ENCODE peak calls at places on chromosomes 12 and 14, in seven cellular contexts. P is aorta, W is adrenal gland, I is fibroblast of lung, M is Peyer's patch, E is psoas muscle, G is mesenchymal stem cell. R is an unnamed sample.

GRCh38 chr12:22993639-22994038 is 368.7 kb downstream of the ETNK1 start:
- DNase-seq in M (no peak), P (no peak), E (no peak), I (peak; percentile 70), W (no peak), G (no peak), R (no peak)

GRCh38 chr12:6202846-6203245 is 2.6 kb downstream of the CD9 start:
- DNase-seq in I (no peak), W (no peak), G (no peak), P (no peak), E (no peak), M (no peak), R (no peak)

GRCh38 chr12:75656210-75656609 is 144.8 kb upstream of the KRR1 start:
- DNase-seq in P (no peak), E (no peak), W (no peak), M (no peak), G (no peak), I (no peak), R (no peak)

GRCh38 chr12:80053048-80053790 is 46.1 kb upstream of the OTOGL start:
- DNase-seq in M (peak; percentile 49), E (peak; percentile 53), I (peak; percentile 96), G (peak; percentile 24), P (peak; percentile 93), W (peak; percentile 80), R (peak; percentile 91)

GRCh38 chr14:64421166-64421565 is 33.0 kb downstream of the MTHFD1 start:
- DNase-seq in I (peak; percentile 89), E (peak; percentile 33), M (no peak), P (no peak), G (no peak), W (no peak), R (peak; percentile 89)

GRCh38 chr12:92938623-92939022 is 9.5 kb upstream of the EEA1 start:
- DNase-seq in W (no peak), M (no peak), E (no peak), I (no peak), G (no peak), P (no peak), R (no peak)

GRCh38 chr14:83548061-83548839 is 1981.7 kb upstream of the FLRT2 start:
- DNase-seq in W (peak; percentile 25), P (no peak), G (peak; percentile 64), E (no peak), I (peak; percentile 15), M (no peak), R (peak; percentile 58)

GRCh38 chr12:80412343-80412953 is 31.6 kb upstream of the PTPRQ start:
- DNase-seq in W (no peak), P (no peak), I (peak; percentile 52), M (no peak), E (no peak), G (peak; percentile 55), R (peak; percentile 93)

GRCh38 chr14:100454437-100454836 is 131.3 kb downstream of the SLC25A47 start:
- DNase-seq in E (no peak), G (no peak), W (no peak), I (no peak), P (no peak), M (no peak), R (no peak)

GRCh38 chr12:58809064-58809607 is 111.2 kb downstream of the LRIG3 start:
- DNase-seq in W (no peak), I (peak; percentile 32), M (no peak), E (no peak), G (peak; percentile 60), P (no peak), R (no peak)

GRCh38 chr14:70906785-70907171 is 481 bp upstream of the PCNX1 start:
- DNase-seq in M (no peak), P (no peak), G (peak; percentile 29), I (no peak), E (no peak), W (no peak), R (peak; percentile 19)

GRCh38 chr14:93239869-93240677 is 33.0 kb downstream of the UBR7 start:
- DNase-seq in W (no peak), P (no peak), G (peak; percentile 81), I (peak; percentile 79), M (no peak), E (no peak), R (peak; percentile 70)

GRCh38 chr14:30283822-30284446 is 275.0 kb upstream of the G2E3 start:
- DNase-seq in E (no peak), M (no peak), P (no peak), G (peak; percentile 45), I (peak; percentile 38), W (peak; percentile 19), R (peak; percentile 70)

GRCh38 chr12:112961074-112961473 is 17.2 kb upstream of the OAS2 start:
- DNase-seq in E (no peak), M (no peak), W (no peak), I (no peak), G (no peak), P (no peak), R (no peak)

GRCh38 chr14:92677087-92677668 is 71.2 kb downstream of the LGMN start:
- DNase-seq in E (no peak), G (no peak), P (peak; percentile 44), M (peak; percentile 64), W (no peak), I (no peak), R (no peak)

GRCh38 chr12:26130728-26131127 is 5.9 kb upstream of the BHLHE41 start:
- DNase-seq in M (no peak), G (no peak), E (no peak), I (no peak), W (no peak), P (no peak), R (no peak)

GRCh38 chr14:68412505-68413496 is 380.1 kb downstream of the ZFP36L1 start:
- DNase-seq in E (no peak), M (no peak), P (no peak), W (no peak), G (no peak), I (peak; percentile 34), R (no peak)

GRCh38 chr12:1500095-1500801 is 94.1 kb downstream of the FBXL14 start:
- DNase-seq in I (peak; percentile 67), M (no peak), W (peak; percentile 32), G (peak; percentile 79), E (peak; percentile 64), P (no peak), R (peak; percentile 11)

GRCh38 chr14:68793734-68794129 is 865 bp upstream of the ZFP36L1 start:
- DNase-seq in P (peak; percentile 88), I (no peak), W (no peak), E (no peak), G (no peak), M (no peak), R (no peak)

DNA sequence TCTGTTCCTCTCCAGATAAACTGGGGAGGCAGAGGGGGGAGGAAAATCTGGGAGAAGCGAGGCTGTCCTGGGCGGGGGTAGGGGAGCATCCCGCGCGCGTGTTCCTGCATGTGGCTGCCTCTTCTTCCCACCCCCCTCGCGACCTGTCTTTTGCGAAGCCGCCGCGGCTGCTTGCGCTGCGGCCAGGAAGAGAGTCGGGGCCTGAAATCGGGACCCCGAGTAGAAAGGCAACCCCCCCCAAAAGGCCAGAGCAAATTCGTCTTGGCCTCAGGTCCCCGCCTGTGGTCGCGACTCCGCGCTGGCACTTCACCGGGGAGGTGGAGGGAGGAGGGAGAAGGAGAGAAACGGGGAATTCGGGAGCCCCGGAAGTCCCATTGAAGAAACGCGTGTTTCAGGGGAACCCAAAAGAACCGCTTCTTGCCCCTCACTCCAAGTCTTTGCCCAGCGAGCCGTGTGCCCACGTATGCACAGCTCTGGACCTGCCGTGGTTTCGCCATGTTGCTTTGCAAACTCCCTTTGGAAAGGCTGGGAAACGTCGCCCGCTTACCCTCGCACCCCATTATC is 916 bp downstream of the CCND2 start:
- DNase-seq in M (peak; percentile 65), I (no peak), E (no peak), W (peak; percentile 58), P (peak; percentile 78), G (peak; percentile 19), R (peak; percentile 32)
- H3K27me3 ChIP-seq in M (no peaks in the 10 kb centered on the region), I (peaks cover 61% of the 10 kb centered on the region), E (peaks cover 74% of the 10 kb centered on the region), W (peaks cover 8% of the 10 kb centered on the region), P (no peaks in the 10 kb centered on the region), G (peaks cover 28% of the 10 kb centered on the region), R (peaks cover 9% of the 10 kb centered on the region)

DNA sequence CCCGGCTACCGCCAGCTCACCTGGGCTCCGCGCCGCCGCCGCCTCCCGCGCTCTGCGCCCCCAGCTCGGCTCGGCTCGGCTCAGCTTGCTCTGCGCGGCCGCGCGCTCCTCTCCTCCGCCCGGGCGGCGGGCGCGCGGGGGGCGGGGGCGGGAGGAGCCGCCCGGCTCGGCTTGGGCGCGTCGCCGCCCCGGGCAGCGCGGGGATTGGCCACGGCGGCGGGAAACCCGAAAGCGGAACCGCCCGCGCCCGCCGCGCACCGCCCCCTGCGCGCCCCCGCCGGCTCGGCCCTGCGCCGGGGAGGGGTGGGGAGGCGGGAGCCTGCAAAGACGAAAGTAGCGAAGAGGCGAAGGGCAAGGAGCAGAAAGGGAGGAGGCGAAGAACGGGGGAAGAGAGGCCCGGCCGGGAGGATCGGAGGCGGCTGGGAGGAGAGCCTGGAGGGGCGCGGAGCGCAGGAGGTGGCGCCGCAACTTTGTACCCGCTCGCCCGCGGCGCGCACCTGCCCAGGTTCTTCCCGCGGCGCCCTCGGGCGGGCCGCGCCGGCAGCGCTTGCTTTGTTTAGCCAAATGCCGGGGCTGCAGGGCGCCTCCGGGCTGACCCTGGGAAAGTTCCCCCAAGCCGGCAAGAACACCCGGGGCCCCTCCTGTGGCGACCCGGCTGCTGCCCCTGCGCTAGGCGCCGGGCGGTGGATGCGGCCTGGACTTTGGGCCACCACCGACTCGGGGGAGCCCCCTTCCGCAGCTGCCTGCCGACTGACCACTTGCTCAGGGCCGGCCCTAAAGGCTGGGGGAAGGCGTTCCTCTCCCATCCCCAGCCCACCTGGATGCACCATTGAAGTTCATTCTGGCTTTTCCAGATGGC is at the start of gene CAMKK2:
- DNase-seq in W (peak; percentile 74), G (peak; percentile 84), I (peak; percentile 74), M (peak; percentile 91), P (peak; percentile 94), E (peak; percentile 90), R (peak; percentile 95)
- H3K4me1 ChIP-seq in W (peaks cover 29% of the 10 kb centered on the region), G (peaks cover 11% of the 10 kb centered on the region), I (peaks cover 4% of the 10 kb centered on the region), M (no peaks in the 10 kb centered on the region), P (no peaks in the 10 kb centered on the region), E (peaks cover 22% of the 10 kb centered on the region), R (peaks cover 19% of the 10 kb centered on the region)

GRCh38 chr14:58353516-58354299 is 42.0 kb upstream of the TOMM20L start:
- DNase-seq in G (peak; percentile 5), I (no peak), E (no peak), P (no peak), W (no peak), M (no peak), R (no peak)
- H3K36me3 ChIP-seq in G (peaks cover 71% of the 10 kb centered on the region), I (no peaks in the 10 kb centered on the region), E (no peaks in the 10 kb centered on the region), P (no peaks in the 10 kb centered on the region), W (no peaks in the 10 kb centered on the region), M (no peaks in the 10 kb centered on the region), R (peaks cover 58% of the 10 kb centered on the region)

GRCh38 chr14:36505193-36505815 is 14.7 kb downstream of the NKX2-1 start:
- DNase-seq in M (no peak), P (no peak), G (no peak), W (no peak), I (no peak), E (no peak), R (no peak)
- H3K27me3 ChIP-seq in M (no peaks in the 10 kb centered on the region), P (no peaks in the 10 kb centered on the region), G (peaks cover 86% of the 10 kb centered on the region), W (peaks cover 86% of the 10 kb centered on the region), I (peaks cover 59% of the 10 kb centered on the region), E (peaks cover 100% of the 10 kb centered on the region), R (peaks cover 79% of the 10 kb centered on the region)

R was measured in adipocyte.